ENCODE peak calls at places on chromosomes 16 and 17, in four cellular contexts. One of them, this sample, is unnamed.

GRCh38 chr16:65658339-65659275 is 536.7 kb upstream of the CDH11 start:
- DNase-seq in A549: no peak
- DNase-seq in endothelial cell of umbilical vein: peak; percentile 58
- DNase-seq in dorsolateral prefrontal cortex: no peak
- DNase-seq in this sample: no peak

GRCh38 chr17:63490321-63490720 is 13.5 kb downstream of the ACE start:
- DNase-seq in A549: no peak
- DNase-seq in endothelial cell of umbilical vein: no peak
- DNase-seq in dorsolateral prefrontal cortex: no peak
- DNase-seq in this sample: no peak

GRCh38 chr17:49214665-49215360 is 4.3 kb downstream of the ABI3 start:
- DNase-seq in A549: no peak
- DNase-seq in endothelial cell of umbilical vein: peak; percentile 84
- DNase-seq in dorsolateral prefrontal cortex: no peak
- DNase-seq in this sample: no peak

GRCh38 chr17:75073618-75074047 is 14.1 kb upstream of the SLC16A5 start:
- DNase-seq in A549: no peak
- DNase-seq in endothelial cell of umbilical vein: no peak
- DNase-seq in dorsolateral prefrontal cortex: no peak
- DNase-seq in this sample: no peak

GRCh38 chr17:66518108-66518507 is 215.7 kb downstream of the PRKCA start:
- DNase-seq in A549: no peak
- DNase-seq in endothelial cell of umbilical vein: no peak
- DNase-seq in dorsolateral prefrontal cortex: no peak
- DNase-seq in this sample: no peak

GRCh38 chr16:549544-550263 is 10.5 kb upstream of the PRR35 start:
- DNase-seq in A549: no peak
- DNase-seq in endothelial cell of umbilical vein: no peak
- DNase-seq in dorsolateral prefrontal cortex: no peak
- DNase-seq in this sample: no peak

GRCh38 chr17:83051423-83052240 is 27.8 kb upstream of the METRNL start:
- DNase-seq in A549: peak; percentile 96
- DNase-seq in endothelial cell of umbilical vein: peak; percentile 98
- DNase-seq in dorsolateral prefrontal cortex: peak; percentile 95
- DNase-seq in this sample: peak; percentile 97

GRCh38 chr16:49967012-49967559 is 57.9 kb upstream of the CNEP1R1 start:
- DNase-seq in A549: no peak
- DNase-seq in endothelial cell of umbilical vein: no peak
- DNase-seq in dorsolateral prefrontal cortex: no peak
- DNase-seq in this sample: no peak

GRCh38 chr17:81924557-81925532 is 2.7 kb downstream of the MAFG start:
- DNase-seq in A549: no peak
- DNase-seq in endothelial cell of umbilical vein: no peak
- DNase-seq in dorsolateral prefrontal cortex: no peak
- DNase-seq in this sample: no peak

GRCh38 chr16:51374346-51374745 is 223.3 kb upstream of the SALL1 start:
- DNase-seq in A549: no peak
- DNase-seq in endothelial cell of umbilical vein: no peak
- DNase-seq in dorsolateral prefrontal cortex: no peak
- DNase-seq in this sample: no peak

GRCh38 chr16:4771646-4772045 is 4.7 kb upstream of the ZNF500 start:
- DNase-seq in A549: no peak
- DNase-seq in endothelial cell of umbilical vein: no peak
- DNase-seq in dorsolateral prefrontal cortex: no peak
- DNase-seq in this sample: no peak

GRCh38 chr16:49620158-49620867 is 235.6 kb downstream of the ZNF423 start:
- DNase-seq in A549: peak; percentile 44
- DNase-seq in endothelial cell of umbilical vein: peak; percentile 71
- DNase-seq in dorsolateral prefrontal cortex: no peak
- DNase-seq in this sample: peak; percentile 12

GRCh38 chr17:8994319-8994718 is 27.0 kb upstream of the NTN1 start:
- DNase-seq in A549: no peak
- DNase-seq in endothelial cell of umbilical vein: peak; percentile 47
- DNase-seq in dorsolateral prefrontal cortex: peak; percentile 59
- DNase-seq in this sample: no peak

GRCh38 chr17:28333083-28333746 is 2.1 kb downstream of the IFT20 start:
- DNase-seq in A549: no peak
- DNase-seq in endothelial cell of umbilical vein: no peak
- DNase-seq in dorsolateral prefrontal cortex: no peak
- DNase-seq in this sample: no peak

GRCh38 chr17:62688398-62689140 is 61.1 kb downstream of the MRC2 start:
- DNase-seq in A549: no peak
- DNase-seq in endothelial cell of umbilical vein: no peak
- DNase-seq in dorsolateral prefrontal cortex: no peak
- DNase-seq in this sample: no peak

GRCh38 chr17:38898812-38899348 is 26.5 kb upstream of the LASP1NB start:
- DNase-seq in A549: no peak
- DNase-seq in endothelial cell of umbilical vein: peak; percentile 41
- DNase-seq in dorsolateral prefrontal cortex: no peak
- DNase-seq in this sample: peak; percentile 81

GRCh38 chr16:67461600-67462278 is 19.2 kb downstream of the ATP6V0D1 start:
- DNase-seq in A549: no peak
- DNase-seq in endothelial cell of umbilical vein: no peak
- DNase-seq in dorsolateral prefrontal cortex: no peak
- DNase-seq in this sample: no peak

GRCh38 chr16:87949071-87949744 is 2.0 kb upstream of the BANP start:
- DNase-seq in A549: no peak
- DNase-seq in endothelial cell of umbilical vein: no peak
- DNase-seq in dorsolateral prefrontal cortex: no peak
- DNase-seq in this sample: no peak

GRCh38 chr17:31696703-31697325 is 162.2 kb downstream of the COPRS start:
- DNase-seq in A549: no peak
- DNase-seq in endothelial cell of umbilical vein: no peak
- DNase-seq in dorsolateral prefrontal cortex: no peak
- DNase-seq in this sample: no peak

GRCh38 chr16:55943257-55943656 is 68.1 kb upstream of the CES5A start:
- DNase-seq in A549: no peak
- DNase-seq in endothelial cell of umbilical vein: no peak
- DNase-seq in dorsolateral prefrontal cortex: no peak
- DNase-seq in this sample: no peak

GRCh38 chr16:27239906-27240655 is 28.5 kb downstream of the NSMCE1 start:
- DNase-seq in A549: no peak
- DNase-seq in endothelial cell of umbilical vein: peak; percentile 33
- DNase-seq in dorsolateral prefrontal cortex: no peak
- DNase-seq in this sample: no peak

GRCh38 chr17:59154335-59154720 is 658 bp downstream of the SKA2 start:
- DNase-seq in A549: no peak
- DNase-seq in endothelial cell of umbilical vein: no peak
- DNase-seq in dorsolateral prefrontal cortex: peak; percentile 60
- DNase-seq in this sample: no peak

GRCh38 chr16:55569025-55569424 is 2.5 kb downstream of the CAPNS2 start:
- DNase-seq in A549: no peak
- DNase-seq in endothelial cell of umbilical vein: peak; percentile 32
- DNase-seq in dorsolateral prefrontal cortex: no peak
- DNase-seq in this sample: no peak

GRCh38 chr16:88455610-88456355 is 2.7 kb downstream of the ZFPM1 start:
- DNase-seq in A549: peak; percentile 55
- DNase-seq in endothelial cell of umbilical vein: peak; percentile 49
- DNase-seq in dorsolateral prefrontal cortex: no peak
- DNase-seq in this sample: peak; percentile 84

GRCh38 chr16:51152691-51153261 is 1.7 kb upstream of the SALL1 start:
- DNase-seq in A549: no peak
- DNase-seq in endothelial cell of umbilical vein: no peak
- DNase-seq in dorsolateral prefrontal cortex: peak; percentile 38
- DNase-seq in this sample: no peak

GRCh38 chr17:7446669-7447068 is 1.8 kb downstream of the CHRNB1 start:
- DNase-seq in A549: no peak
- DNase-seq in endothelial cell of umbilical vein: no peak
- DNase-seq in dorsolateral prefrontal cortex: no peak
- DNase-seq in this sample: no peak

GRCh38 chr17:7443499-7444485 is 1.1 kb upstream of the CHRNB1 start:
- DNase-seq in A549: no peak
- DNase-seq in endothelial cell of umbilical vein: peak; percentile 14
- DNase-seq in dorsolateral prefrontal cortex: no peak
- DNase-seq in this sample: no peak

GRCh38 chr17:7442142-7442541 is 2.7 kb upstream of the CHRNB1 start:
- DNase-seq in A549: no peak
- DNase-seq in endothelial cell of umbilical vein: no peak
- DNase-seq in dorsolateral prefrontal cortex: no peak
- DNase-seq in this sample: no peak

GRCh38 chr17:7444682-7445010 is 215 bp upstream of the CHRNB1 start:
- DNase-seq in A549: no peak
- DNase-seq in endothelial cell of umbilical vein: no peak
- DNase-seq in dorsolateral prefrontal cortex: no peak
- DNase-seq in this sample: no peak

GRCh38 chr17:7445011-7445927 is at the start of gene CHRNB1:
- DNase-seq in A549: peak; percentile 71
- DNase-seq in endothelial cell of umbilical vein: peak; percentile 35
- DNase-seq in dorsolateral prefrontal cortex: peak; percentile 78
- DNase-seq in this sample: no peak
- TF ChIP-seq CTCF in A549: no peak
- TF ChIP-seq CTCF in endothelial cell of umbilical vein: no peak
- TF ChIP-seq CTCF in dorsolateral prefrontal cortex: peak; percentile 24
- TF ChIP-seq CTCF in this sample: no peak

DNA sequence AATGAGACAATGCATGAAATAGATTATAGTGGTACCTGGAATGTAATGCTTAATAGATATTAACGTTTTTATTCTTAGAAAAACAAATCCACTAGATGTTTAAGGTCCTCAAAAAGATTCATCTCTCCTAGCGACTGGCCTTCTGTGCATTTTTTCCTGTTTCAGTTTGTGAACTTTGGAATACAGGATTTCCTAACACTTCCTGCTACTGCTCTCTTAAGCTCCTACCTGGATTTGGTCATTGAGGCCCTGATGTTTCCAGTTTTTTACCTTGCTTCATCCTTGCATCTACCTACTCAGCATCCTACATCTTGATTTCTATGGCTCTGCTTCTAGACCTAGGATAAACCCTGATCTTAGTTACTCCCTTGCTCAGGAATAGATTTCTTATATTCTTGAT is 188.4 kb downstream of the ABCC12 start:
- DNase-seq in A549: no peak
- DNase-seq in endothelial cell of umbilical vein: no peak
- DNase-seq in dorsolateral prefrontal cortex: no peak
- DNase-seq in this sample: no peak
- TF ChIP-seq CTCF in A549: no peak
- TF ChIP-seq CTCF in endothelial cell of umbilical vein: no peak
- TF ChIP-seq CTCF in dorsolateral prefrontal cortex: no peak
- TF ChIP-seq CTCF in this sample: no peak

DNA sequence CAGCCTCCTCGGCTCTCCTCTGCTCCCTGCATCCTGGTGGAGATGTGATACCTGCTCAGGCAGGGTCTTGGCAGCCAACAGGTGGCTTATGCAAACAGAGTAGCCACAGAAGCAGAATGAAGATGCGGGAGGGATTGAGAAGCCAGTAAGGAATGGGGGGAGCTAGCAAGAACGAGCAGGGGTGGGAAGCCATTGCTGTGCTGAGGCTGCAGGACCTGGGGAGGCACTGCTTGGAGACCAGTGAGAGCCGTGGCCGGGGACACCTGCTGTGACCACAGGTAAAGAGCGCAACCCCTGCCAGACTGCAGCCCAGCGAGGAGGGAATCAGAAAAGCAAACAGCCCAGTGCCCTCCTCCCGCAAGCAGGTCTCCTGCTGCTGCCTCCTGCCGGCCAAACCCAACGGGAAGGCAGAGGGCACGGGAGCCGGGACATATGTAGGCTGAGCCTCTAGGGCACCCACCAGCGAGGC is 14.7 kb downstream of the AIPL1 start:
- DNase-seq in A549: peak; percentile 38
- DNase-seq in endothelial cell of umbilical vein: no peak
- DNase-seq in dorsolateral prefrontal cortex: no peak
- DNase-seq in this sample: no peak
- TF ChIP-seq CTCF in A549: peak; percentile 40
- TF ChIP-seq CTCF in endothelial cell of umbilical vein: peak; percentile 25
- TF ChIP-seq CTCF in dorsolateral prefrontal cortex: peak; percentile 26
- TF ChIP-seq CTCF in this sample: no peak

GRCh38 chr17:77256710-77257109 is 115.9 kb downstream of the SEC14L1 start:
- DNase-seq in A549: no peak
- DNase-seq in endothelial cell of umbilical vein: no peak
- DNase-seq in dorsolateral prefrontal cortex: no peak
- DNase-seq in this sample: no peak
- TF ChIP-seq CTCF in A549: no peak
- TF ChIP-seq CTCF in endothelial cell of umbilical vein: no peak
- TF ChIP-seq CTCF in dorsolateral prefrontal cortex: no peak
- TF ChIP-seq CTCF in this sample: no peak

GRCh38 chr17:16653367-16654041 is at the start of gene ZNF624:
- DNase-seq in A549: peak; percentile 93
- DNase-seq in endothelial cell of umbilical vein: peak; percentile 95
- DNase-seq in dorsolateral prefrontal cortex: peak; percentile 88
- DNase-seq in this sample: peak; percentile 75
- TF ChIP-seq CTCF in A549: no peak
- TF ChIP-seq CTCF in endothelial cell of umbilical vein: no peak
- TF ChIP-seq CTCF in dorsolateral prefrontal cortex: peak; percentile 41
- TF ChIP-seq CTCF in this sample: no peak

GRCh38 chr16:10206865-10207264 is 24.6 kb upstream of the GRIN2A start:
- DNase-seq in A549: no peak
- DNase-seq in endothelial cell of umbilical vein: no peak
- DNase-seq in dorsolateral prefrontal cortex: no peak
- DNase-seq in this sample: no peak
- TF ChIP-seq CTCF in A549: no peak
- TF ChIP-seq CTCF in endothelial cell of umbilical vein: no peak
- TF ChIP-seq CTCF in dorsolateral prefrontal cortex: no peak
- TF ChIP-seq CTCF in this sample: no peak

DNA sequence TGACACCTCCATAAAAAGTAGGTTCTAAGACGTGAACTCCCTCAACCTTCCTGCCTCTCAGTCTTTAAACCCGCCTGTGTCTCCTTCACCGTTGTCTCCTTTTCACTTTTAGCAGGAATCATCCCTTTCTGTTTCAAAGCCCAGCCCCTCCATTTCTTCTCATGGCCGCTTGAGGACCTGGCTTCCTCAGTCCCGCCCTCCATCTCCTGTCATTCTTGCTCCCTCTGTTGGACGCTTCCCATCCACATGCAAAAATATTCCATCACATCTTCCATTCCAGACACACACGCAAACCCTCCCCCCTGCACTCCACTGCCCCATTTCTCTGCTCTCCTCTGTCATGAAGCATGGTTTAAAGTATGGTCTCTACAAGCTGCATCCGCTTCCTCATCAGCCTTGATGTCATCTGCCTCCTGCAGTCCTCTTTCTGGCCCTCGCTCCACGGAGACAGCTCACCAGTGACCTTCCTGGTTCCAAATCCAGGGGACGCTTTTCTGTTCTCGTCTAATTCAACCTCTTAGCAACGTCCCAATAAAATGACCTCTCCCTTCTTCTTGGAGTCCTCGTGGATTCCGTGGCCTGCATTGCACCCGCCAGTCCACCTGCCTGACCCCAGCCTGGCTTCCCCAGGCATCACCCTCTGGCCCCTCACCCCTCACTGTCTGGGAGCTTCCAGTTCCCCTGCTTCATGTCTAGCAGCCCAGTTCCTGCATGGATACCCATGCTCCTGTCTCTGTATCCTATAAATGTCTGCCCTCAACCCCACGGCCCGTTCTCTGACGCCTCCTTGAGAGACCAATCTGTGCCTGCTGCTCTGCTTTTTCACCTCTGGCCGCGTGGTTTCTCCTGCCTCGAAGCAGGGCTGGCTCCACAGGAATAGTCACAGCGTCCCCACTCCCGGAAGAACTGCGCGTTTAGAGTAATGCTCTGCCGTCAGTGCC is 26.2 kb downstream of the ANKRD40 start:
- DNase-seq in A549: peak; percentile 86
- DNase-seq in endothelial cell of umbilical vein: peak; percentile 83
- DNase-seq in dorsolateral prefrontal cortex: peak; percentile 26
- DNase-seq in this sample: no peak
- TF ChIP-seq CTCF in A549: peak; percentile 66
- TF ChIP-seq CTCF in endothelial cell of umbilical vein: peak; percentile 71
- TF ChIP-seq CTCF in dorsolateral prefrontal cortex: peak; percentile 30
- TF ChIP-seq CTCF in this sample: no peak

GRCh38 chr16:68778551-68779231 is 41.6 kb downstream of the CDH1 start:
- DNase-seq in A549: no peak
- DNase-seq in endothelial cell of umbilical vein: no peak
- DNase-seq in dorsolateral prefrontal cortex: no peak
- DNase-seq in this sample: no peak
- TF ChIP-seq CTCF in A549: no peak
- TF ChIP-seq CTCF in endothelial cell of umbilical vein: no peak
- TF ChIP-seq CTCF in dorsolateral prefrontal cortex: no peak
- TF ChIP-seq CTCF in this sample: no peak